ENCODE peak calls at places on chromosomes 1 and 21, in four cellular contexts. R is kidney; K is activated CD4-positive, alpha-beta memory T cell treated with anti-CD3 and anti-CD28 coated beads, Interleukin-2, amount 10 ng/mL, durations not matched to agents 7 days and 5 days; F is GM10248. M is an unnamed sample.
A peak's percentile ranks its signal among the peaks of the same experiment; 100 is the strongest.

GRCh38 chr1:239538244-239538988 is 152.0 kb downstream of the CHRM3 start:
- DNase-seq in R (no peak), K (no peak), F (no peak), M (no peak)

GRCh38 chr21:21101911-21102310 is 103.7 kb downstream of the NCAM2 start:
- DNase-seq in K (no peak), R (no peak), F (no peak), M (no peak)

GRCh38 chr1:153431002-153431401 is 14.7 kb downstream of the S100A7A start:
- DNase-seq in K (no peak), F (no peak), R (no peak), M (no peak)

GRCh38 chr1:207649204-207649753 is 4.3 kb downstream of the CR1L start:
- DNase-seq in K (no peak), F (no peak), R (no peak), M (no peak)

GRCh38 chr1:106814418-106814817 is 242.1 kb upstream of the PRMT6 start:
- DNase-seq in R (no peak), K (no peak), F (no peak), M (no peak)

GRCh38 chr21:31456201-31456600 is 112.1 kb upstream of the TIAM1 start:
- DNase-seq in F (no peak), K (no peak), R (no peak), M (no peak)

GRCh38 chr1:155093938-155094621 is 15.4 kb downstream of the EFNA3 start:
- DNase-seq in R (peak; percentile 59), K (no peak), F (no peak), M (no peak)

GRCh38 chr1:63368131-63368530 is 704 bp downstream of the ALG6 start:
- DNase-seq in R (no peak), F (peak; percentile 30), K (no peak), M (peak; percentile 7)

GRCh38 chr21:16154961-16155360 is 425.2 kb downstream of the USP25 start:
- DNase-seq in R (no peak), F (no peak), K (no peak), M (no peak)

GRCh38 chr1:161981735-161982525 is 41.7 kb downstream of the OLFML2B start:
- DNase-seq in F (no peak), K (no peak), R (no peak), M (no peak)

M was measured in activated CD4-positive, alpha-beta T cell treated with anti-CD3 and anti-CD28 coated beads, Interleukin-2, amount 10 ng/mL, durations not matched to agents 7 days and 5 days.